ENCODE peak calls at places on chromosomes 16 and 17, in five cellular contexts. H, I, B, V and M are unnamed samples. For H3K36me3, the result is how much of the 10 kb centered on the place peaks cover.

GRCh38 chr17:3935140-3935542 is 18.9 kb upstream of the P2RX1 start:
- DNase-seq in I (peak), B (no peak), V (peak), H (peak), M (no peak)

GRCh38 chr17:28634211-28634865 is 10.6 kb downstream of the BLTP2 start:
- DNase-seq in V (no peak), I (no peak), H (no peak), B (no peak), M (no peak)

GRCh38 chr16:11138026-11138768 is 117.8 kb downstream of the SOCS1 start:
- DNase-seq in H (no peak), B (no peak), V (no peak), I (no peak), M (no peak)

GRCh38 chr17:82063424-82064415 is 1.9 kb downstream of the DUS1L start:
- DNase-seq in H (no peak), I (no peak), V (no peak), B (no peak), M (no peak)

GRCh38 chr17:46264456-46265198 is 30.3 kb upstream of the LRRC37A start:
- DNase-seq in H (peak), B (no peak), V (peak), I (no peak), M (no peak)

GRCh38 chr17:7444682-7445010 is 215 bp upstream of the CHRNB1 start:
- DNase-seq in H (no peak), I (no peak), V (no peak), B (no peak), M (no peak)

GRCh38 chr16:14013571-14014283 is 57.4 kb upstream of the MRTFB start:
- DNase-seq in B (peak), I (no peak), V (peak), H (no peak), M (no peak)

GRCh38 chr17:65092262-65092661 is 35.7 kb upstream of the GNA13 start:
- DNase-seq in B (no peak), H (peak), I (no peak), V (no peak), M (no peak)

GRCh38 chr17:74953129-74953687 is 17.5 kb downstream of the OTOP3 start:
- DNase-seq in I (no peak), V (no peak), B (no peak), H (no peak), M (no peak)

GRCh38 chr17:76772842-76773521 is 35.1 kb downstream of the MFSD11 start:
- DNase-seq in H (peak), B (no peak), I (no peak), V (peak), M (peak)

GRCh38 chr17:29195465-29196081 is 15.4 kb upstream of the MYO18A start:
- DNase-seq in H (no peak), B (no peak), I (no peak), V (peak), M (no peak)

GRCh38 chr16:48526958-48527331 is 83.0 kb downstream of the N4BP1 start:
- DNase-seq in B (no peak), H (no peak), V (no peak), I (no peak), M (no peak)

GRCh38 chr17:4230142-4230541 is 33.6 kb downstream of the ANKFY1 start:
- DNase-seq in H (peak), B (peak), V (peak), I (peak), M (no peak)

GRCh38 chr16:15650698-15651161 is 685 bp downstream of the NDE1 start:
- DNase-seq in I (no peak), V (peak), B (no peak), H (no peak), M (no peak)

GRCh38 chr17:59094921-59095530 is 11.7 kb downstream of the TRIM37 start:
- DNase-seq in H (no peak), B (no peak), V (no peak), I (no peak), M (no peak)

GRCh38 chr17:16442594-16443389 is 27.4 kb downstream of the TRPV2 start:
- DNase-seq in H (no peak), B (no peak), V (no peak), I (no peak), M (no peak)

GRCh38 chr16:68396481-68396880 is 51.8 kb downstream of the SMPD3 start:
- DNase-seq in I (peak), V (peak), H (peak), B (no peak), M (no peak)

GRCh38 chr17:1071103-1071825 is 74.3 kb downstream of the TIMM22 start:
- DNase-seq in B (no peak), H (no peak), I (no peak), V (no peak), M (peak)
- H3K36me3 ChIP-seq in B (half or more), H (under half), I (under half), V (under half), M (under half)

GRCh38 chr17:17890773-17891759 is 54.3 kb upstream of the SREBF1 start:
- DNase-seq in H (peak), V (peak), I (no peak), B (no peak), M (no peak)

GRCh38 chr17:17889922-17890321 is 53.1 kb upstream of the SREBF1 start:
- DNase-seq in H (no peak), V (no peak), I (no peak), B (no peak), M (no peak)

GRCh38 chr17:17888821-17889220 is 52.0 kb upstream of the SREBF1 start:
- DNase-seq in I (no peak), V (no peak), B (no peak), H (no peak), M (no peak)

GRCh38 chr17:17892731-17893130 is 55.9 kb upstream of the SREBF1 start:
- DNase-seq in B (no peak), V (no peak), H (no peak), I (no peak), M (no peak)

DNA sequence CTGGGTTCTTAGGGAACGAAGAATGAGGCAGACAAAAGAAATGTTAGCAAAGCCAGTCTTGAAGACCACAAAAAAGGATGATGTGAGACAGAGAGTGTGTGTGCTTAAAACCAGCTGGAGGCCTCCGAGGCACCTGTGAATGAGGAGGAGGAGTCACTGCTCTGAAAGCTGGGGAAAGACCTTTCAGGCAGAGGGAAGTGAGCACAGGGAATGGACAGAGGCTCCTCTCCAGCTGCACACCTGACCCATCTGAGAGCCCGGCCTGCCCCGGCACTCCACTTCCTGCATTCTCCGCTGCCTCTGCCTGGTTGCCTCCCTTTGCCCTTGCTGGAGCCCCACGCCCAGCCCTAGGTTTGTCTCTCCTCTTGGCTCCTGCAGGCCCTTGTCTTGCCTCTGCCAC is 55.2 kb upstream of the SREBF1 start:
- DNase-seq in B (no peak), V (no peak), H (no peak), I (no peak), M (no peak)
- H3K27ac ChIP-seq in B (no peak), V (no peak), H (no peak), I (no peak), M (no peak)

GRCh38 chr16:30720694-30721093 is 21.7 kb downstream of the SRCAP start:
- DNase-seq in V (no peak), I (no peak), H (no peak), B (no peak), M (no peak)

GRCh38 chr16:30721606-30722005 is 22.6 kb downstream of the SRCAP start:
- DNase-seq in H (no peak), B (no peak), V (no peak), I (no peak), M (no peak)

GRCh38 chr16:30722443-30722842 is 23.5 kb downstream of the SRCAP start:
- DNase-seq in I (no peak), V (no peak), H (no peak), B (no peak), M (no peak)

GRCh38 chr16:30721167-30721566 is 22.2 kb downstream of the SRCAP start:
- DNase-seq in H (no peak), I (no peak), B (no peak), V (no peak), M (no peak)

GRCh38 chr16:30720086-30720485 is 21.1 kb downstream of the SRCAP start:
- DNase-seq in V (no peak), B (no peak), H (no peak), I (no peak), M (no peak)
- H3K36me3 ChIP-seq in V (half or more), B (half or more), H (half or more), I (under half), M (half or more)

DNA sequence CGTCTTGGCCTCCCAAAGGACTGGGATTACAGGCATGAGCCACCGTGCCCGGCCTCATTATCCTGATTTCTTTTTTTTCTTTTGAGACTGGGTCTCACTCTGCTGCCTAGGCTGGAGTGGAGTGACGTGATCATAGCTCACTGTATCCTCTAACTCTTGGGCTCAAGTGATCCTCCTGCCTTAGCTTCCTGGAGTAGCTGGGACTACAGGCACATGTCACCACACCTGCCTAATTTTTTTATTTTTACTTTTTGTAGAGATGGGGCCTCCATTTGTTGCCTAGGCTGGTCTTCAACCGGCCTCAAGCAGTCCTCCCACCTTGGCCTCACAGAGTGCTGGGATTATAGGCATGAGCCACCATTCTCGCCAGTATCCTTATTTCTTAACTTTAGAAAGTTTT is 3.5 kb downstream of the TENT4B start:
- DNase-seq in H (no peak), V (no peak), B (no peak), I (no peak), M (no peak)
- H3K27ac ChIP-seq in H (no peak), V (no peak), B (peak), I (no peak), M (no peak)

GRCh38 chr17:78998311-78999055 is 11.1 kb downstream of the CANT1 start:
- DNase-seq in B (peak), V (no peak), I (peak), H (no peak), M (no peak)
- H3K36me3 ChIP-seq in B (under half), V (under half), I (under half), H (half or more), M (half or more)

GRCh38 chr17:38442548-38442947 is 14.3 kb downstream of the ARHGAP23 start:
- DNase-seq in H (no peak), V (no peak), B (no peak), I (no peak), M (no peak)
- H3K27ac ChIP-seq in H (no peak), V (no peak), B (peak), I (no peak), M (no peak)

DNA sequence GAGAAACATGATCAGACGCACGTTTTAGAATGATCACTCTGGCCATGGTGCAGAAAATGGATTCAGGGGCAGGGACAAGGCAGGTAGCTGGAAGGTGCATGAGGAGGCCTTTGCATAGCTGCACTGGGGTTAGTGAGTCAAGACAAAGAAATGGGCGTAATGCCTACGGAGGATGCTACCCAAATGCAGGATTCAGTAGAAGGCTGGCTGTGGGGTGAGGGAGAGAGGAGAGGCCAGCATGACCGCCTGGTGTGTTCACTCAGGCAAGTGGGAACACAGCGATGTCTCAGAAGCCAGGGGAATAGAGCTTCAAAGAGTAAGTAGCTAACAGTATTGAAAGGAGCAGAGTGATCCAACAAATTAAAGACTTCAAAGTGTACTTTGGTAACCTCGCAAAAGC is 31.2 kb downstream of the PMP22 start:
- DNase-seq in V (no peak), I (no peak), H (no peak), B (no peak), M (no peak)
- H3K36me3 ChIP-seq in V (under half), I (under half), H (half or more), B (half or more), M (under half)

DNA sequence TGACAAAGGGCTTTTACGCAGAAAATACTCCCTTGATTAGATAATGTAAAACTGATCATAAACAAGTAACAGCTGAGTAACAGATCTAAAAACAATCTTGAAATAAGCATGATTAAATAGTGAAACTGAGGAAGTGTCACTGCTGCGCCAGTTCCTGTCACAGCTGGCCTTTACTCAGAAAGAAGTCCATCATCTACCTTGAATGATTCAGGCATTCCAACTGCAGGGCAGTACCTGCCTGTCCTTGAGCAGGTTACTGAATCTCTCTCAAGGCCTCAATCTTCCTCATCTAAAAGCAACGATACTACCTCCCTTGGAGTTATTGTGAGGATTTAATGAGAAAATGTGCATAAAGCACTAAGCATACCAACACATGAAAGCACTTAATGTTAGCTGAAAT is 12.7 kb downstream of the PHLPP2 start:
- DNase-seq in B (no peak), H (no peak), I (no peak), V (no peak), M (no peak)
- H3K27ac ChIP-seq in B (no peak), H (no peak), I (no peak), V (no peak), M (no peak)